ENCODE peak calls at places on chromosomes 11 and 22, in ten cellular contexts. B is ascending aorta; T is CD8-positive, alpha-beta T cell; C is endodermal cell; D is effector memory CD4-positive, alpha-beta T cell; H is pancreas; W is mammary epithelial cell; I is mesenchymal stem cell; O is A549; A is CD4-positive, alpha-beta memory T cell. Z is an unnamed sample.

GRCh38 chr11:108790501-108791299 is 125.8 kb downstream of the DDX10 start:
- DNase-seq in B (no peak), T (no peak), C (no peak), D (no peak), H (no peak), W (no peak), I (no peak), O (no peak), A (no peak), Z (no peak)

GRCh38 chr11:117099681-117100080 is 1.5 kb upstream of the SIK3 start:
- DNase-seq in B (no peak), T (no peak), C (no peak), D (no peak), H (no peak), W (no peak), I (no peak), O (no peak), A (no peak), Z (no peak)

GRCh38 chr11:64854534-64855502 is 10.4 kb upstream of the CDC42BPG start:
- DNase-seq in B (peak; percentile 78), T (no peak), C (peak; percentile 79), D (peak; percentile 52), H (peak; percentile 63), W (peak; percentile 93), I (peak; percentile 94), O (peak; percentile 97), A (no peak), Z (no peak)

GRCh38 chr22:48052621-48052890 is 1290.1 kb downstream of the TBC1D22A start:
- DNase-seq in B (no peak), T (no peak), C (peak; percentile 20), D (no peak), H (no peak), W (no peak), I (no peak), O (no peak), A (no peak), Z (no peak)

GRCh38 chr11:96969251-96969650 is 579.4 kb downstream of the JRKL start:
- DNase-seq in B (no peak), T (no peak), C (no peak), D (no peak), H (no peak), W (peak; percentile 57), I (no peak), O (no peak), A (no peak), Z (no peak)

GRCh38 chr22:39690901-39691620 is 120.5 kb downstream of the CACNA1I start:
- DNase-seq in B (no peak), T (no peak), C (no peak), D (no peak), H (no peak), W (no peak), I (no peak), O (no peak), A (no peak), Z (no peak)

GRCh38 chr11:128551641-128552335 is 35.6 kb downstream of the ETS1 start:
- DNase-seq in B (no peak), T (no peak), C (no peak), D (no peak), H (no peak), W (no peak), I (no peak), O (no peak), A (no peak), Z (no peak)

GRCh38 chr11:59144579-59145345 is 2.1 kb downstream of the FAM111A start:
- DNase-seq in B (peak; percentile 56), T (peak; percentile 59), C (peak; percentile 93), D (peak; percentile 68), H (peak; percentile 71), W (peak; percentile 94), I (peak; percentile 87), O (peak; percentile 68), A (peak; percentile 78), Z (peak; percentile 75)

GRCh38 chr11:133441964-133442660 is 90.2 kb downstream of the OPCML start:
- DNase-seq in B (no peak), T (no peak), C (no peak), D (no peak), H (no peak), W (no peak), I (no peak), O (no peak), A (no peak), Z (no peak)

GRCh38 chr22:31350410-31350863 is 4.3 kb upstream of the PATZ1 start:
- DNase-seq in B (no peak), T (no peak), C (no peak), D (no peak), H (peak; percentile 83), W (no peak), I (peak; percentile 18), O (peak; percentile 27), A (no peak), Z (peak; percentile 91)

GRCh38 chr11:122883682-122883981 is 1.1 kb downstream of the JHY start:
- DNase-seq in B (no peak), T (no peak), C (no peak), D (no peak), H (no peak), W (no peak), I (no peak), O (no peak), A (no peak), Z (no peak)

GRCh38 chr11:112453601-112454577 is 193.2 kb upstream of the PLET1 start:
- DNase-seq in B (no peak), T (no peak), C (peak; percentile 90), D (peak; percentile 19), H (no peak), W (peak; percentile 20), I (peak; percentile 24), O (peak; percentile 25), A (peak; percentile 13), Z (no peak)

GRCh38 chr11:61510980-61511373 is 2.4 kb downstream of the LRRC10B start:
- DNase-seq in B (no peak), T (no peak), C (no peak), D (no peak), H (no peak), W (no peak), I (no peak), O (no peak), A (no peak), Z (no peak)

DNA sequence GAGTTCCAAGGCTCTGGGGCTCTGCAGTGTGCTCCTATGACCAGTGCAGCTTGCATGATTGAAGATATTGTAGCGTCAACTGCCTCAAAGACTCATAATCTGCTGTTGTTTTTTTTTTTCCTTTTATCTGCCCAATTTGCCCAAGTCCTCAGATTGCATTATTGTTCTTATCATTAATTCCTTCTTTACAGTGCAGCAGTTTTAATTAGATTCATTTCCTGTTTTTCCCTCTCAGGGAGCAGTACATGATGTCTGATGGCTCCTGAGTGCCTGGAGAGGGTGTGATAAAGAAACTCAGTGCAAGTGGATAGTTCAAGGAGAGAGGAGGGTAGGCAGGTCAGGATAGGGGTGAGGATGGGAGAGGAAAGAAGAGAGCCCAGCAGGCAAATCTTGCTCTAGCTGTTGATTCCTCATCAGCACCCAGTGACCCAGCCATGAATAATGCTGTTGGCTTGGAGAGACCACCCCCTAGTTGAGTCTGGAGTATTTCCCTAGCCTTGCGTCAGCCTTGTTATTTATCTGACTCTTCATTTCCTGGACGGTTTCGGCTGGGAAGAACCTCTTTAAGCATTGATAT is 219.6 kb upstream of the SESN3 start:
- DNase-seq in B (no peak), T (no peak), C (no peak), D (no peak), H (no peak), W (no peak), I (peak; percentile 11), O (no peak), A (no peak), Z (no peak)
- H3K4me1 ChIP-seq in B (peaks cover 17% of the 10 kb centered on the region), T (no peaks in the 10 kb centered on the region), C (peaks cover 6% of the 10 kb centered on the region), D (no peaks in the 10 kb centered on the region), H (no peaks in the 10 kb centered on the region), W (peaks cover 31% of the 10 kb centered on the region), I (peaks cover 2% of the 10 kb centered on the region), O (no peaks in the 10 kb centered on the region), A (no peaks in the 10 kb centered on the region), Z (no peaks in the 10 kb centered on the region)

DNA sequence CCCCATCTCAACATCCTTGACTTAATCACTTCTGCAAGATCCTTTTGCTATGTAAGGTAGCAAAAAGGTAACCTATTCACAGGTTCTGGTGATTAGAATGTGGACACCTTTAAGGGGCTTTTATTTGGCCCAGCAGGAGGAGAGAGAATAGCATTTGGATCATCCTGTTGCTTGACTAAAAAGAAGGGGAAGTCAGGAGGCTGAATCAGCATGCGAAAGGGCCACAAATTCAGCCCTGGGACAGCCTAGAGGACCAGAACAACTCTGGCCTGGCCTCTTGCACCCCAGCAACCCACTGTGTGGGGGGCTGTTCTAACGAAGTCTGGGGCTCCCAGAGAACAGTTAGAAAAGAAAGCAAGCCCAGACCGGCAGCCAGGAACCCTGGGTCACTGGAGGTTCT is 3.2 kb upstream of the HMOX1 start:
- DNase-seq in B (no peak), T (no peak), C (peak; percentile 81), D (no peak), H (no peak), W (no peak), I (no peak), O (no peak), A (no peak), Z (no peak)
- H3K4me1 ChIP-seq in B (peaks cover 29% of the 10 kb centered on the region), T (peaks cover 20% of the 10 kb centered on the region), C (peaks cover 19% of the 10 kb centered on the region), D (peaks cover 12% of the 10 kb centered on the region), H (peaks cover 9% of the 10 kb centered on the region), W (peaks cover 30% of the 10 kb centered on the region), I (peaks cover 14% of the 10 kb centered on the region), O (peaks cover 68% of the 10 kb centered on the region), A (peaks cover 22% of the 10 kb centered on the region), Z (no peaks in the 10 kb centered on the region)

GRCh38 chr11:126366064-126366822 is 10.8 kb downstream of the ST3GAL4 start:
- DNase-seq in B (no peak), T (no peak), C (peak; percentile 48), D (no peak), H (no peak), W (no peak), I (no peak), O (no peak), A (no peak), Z (peak; percentile 37)
- H3K4me1 ChIP-seq in B (peaks cover 3% of the 10 kb centered on the region), T (no peaks in the 10 kb centered on the region), C (peaks cover 12% of the 10 kb centered on the region), D (no peaks in the 10 kb centered on the region), H (peaks cover 7% of the 10 kb centered on the region), W (no peaks in the 10 kb centered on the region), I (peaks cover 5% of the 10 kb centered on the region), O (no peaks in the 10 kb centered on the region), A (no peaks in the 10 kb centered on the region), Z (peaks cover 35% of the 10 kb centered on the region)

DNA sequence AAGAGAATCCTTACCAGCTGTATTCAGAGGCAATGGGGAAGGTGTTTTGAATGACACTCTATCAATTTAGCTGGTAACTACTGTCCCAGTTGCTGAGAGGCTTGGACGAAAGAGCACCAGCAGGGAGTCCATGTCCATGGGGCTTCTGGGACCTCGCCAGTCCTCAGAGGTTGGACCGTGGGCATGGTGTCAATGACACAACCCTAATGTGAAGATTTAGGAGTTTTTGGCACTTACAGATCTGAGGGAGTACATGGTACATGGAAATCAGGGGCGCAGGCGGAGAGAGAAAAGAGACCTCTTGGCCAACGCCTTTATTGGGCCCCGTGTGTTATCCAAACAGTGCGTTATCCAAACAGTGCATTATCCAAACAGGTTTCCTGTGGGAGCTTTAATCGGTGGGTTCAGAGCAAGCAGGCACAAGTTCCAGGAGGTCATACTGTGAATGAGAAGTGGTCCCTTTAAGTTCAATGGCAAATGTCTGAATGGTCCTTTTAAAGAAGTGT is 169.1 kb upstream of the B3GAT1 start:
- DNase-seq in B (no peak), T (no peak), C (no peak), D (no peak), H (no peak), W (no peak), I (no peak), O (no peak), A (no peak), Z (no peak)
- H3K4me1 ChIP-seq in B (no peaks in the 10 kb centered on the region), T (peaks cover 7% of the 10 kb centered on the region), C (no peaks in the 10 kb centered on the region), D (no peaks in the 10 kb centered on the region), H (no peaks in the 10 kb centered on the region), W (no peaks in the 10 kb centered on the region), I (no peaks in the 10 kb centered on the region), O (no peaks in the 10 kb centered on the region), A (peaks cover 11% of the 10 kb centered on the region), Z (no peaks in the 10 kb centered on the region)